ENCODE peak calls at places on chromosomes 13 and 19, in five cellular contexts. One of them, this sample, is unnamed.

GRCh38 chr19:47419037-47419783 is at the start of gene MEIS3:
- DNase-seq in SK-N-SH: peak; percentile 81
- DNase-seq in KBM-7: no peak
- DNase-seq in GM12865: no peak
- DNase-seq in hippocampal formation: no peak
- DNase-seq in this sample: no peak

GRCh38 chr19:42176649-42176989 is 40.9 kb downstream of the DEDD2 start:
- DNase-seq in SK-N-SH: peak; percentile 82
- DNase-seq in KBM-7: no peak
- DNase-seq in GM12865: no peak
- DNase-seq in hippocampal formation: no peak
- DNase-seq in this sample: no peak

GRCh38 chr13:50474094-50474654 is 369.3 kb downstream of the DLEU7 start:
- DNase-seq in SK-N-SH: no peak
- DNase-seq in KBM-7: no peak
- DNase-seq in GM12865: no peak
- DNase-seq in hippocampal formation: no peak
- DNase-seq in this sample: no peak

GRCh38 chr13:102643656-102644055 is 46.9 kb downstream of the TPP2 start:
- DNase-seq in SK-N-SH: no peak
- DNase-seq in KBM-7: no peak
- DNase-seq in GM12865: no peak
- DNase-seq in hippocampal formation: no peak
- DNase-seq in this sample: no peak

GRCh38 chr13:44575741-44576395 is at the start of gene TSC22D1:
- DNase-seq in SK-N-SH: peak; percentile 54
- DNase-seq in KBM-7: peak; percentile 60
- DNase-seq in GM12865: peak; percentile 73
- DNase-seq in hippocampal formation: peak; percentile 42
- DNase-seq in this sample: no peak

GRCh38 chr13:108850706-108851105 is 221.3 kb downstream of the MYO16 start:
- DNase-seq in SK-N-SH: no peak
- DNase-seq in KBM-7: no peak
- DNase-seq in GM12865: no peak
- DNase-seq in hippocampal formation: no peak
- DNase-seq in this sample: no peak

GRCh38 chr19:46373573-46374359 is 26.9 kb downstream of the PPP5C start:
- DNase-seq in SK-N-SH: peak; percentile 80
- DNase-seq in KBM-7: no peak
- DNase-seq in GM12865: no peak
- DNase-seq in hippocampal formation: no peak
- DNase-seq in this sample: no peak

GRCh38 chr19:45906221-45906620 is 3.8 kb upstream of the MYPOP start:
- DNase-seq in SK-N-SH: no peak
- DNase-seq in KBM-7: no peak
- DNase-seq in GM12865: no peak
- DNase-seq in hippocampal formation: no peak
- DNase-seq in this sample: no peak

GRCh38 chr13:28532226-28533048 is 37.5 kb upstream of the FLT1 start:
- DNase-seq in SK-N-SH: peak; percentile 44
- DNase-seq in KBM-7: no peak
- DNase-seq in GM12865: no peak
- DNase-seq in hippocampal formation: no peak
- DNase-seq in this sample: no peak

GRCh38 chr19:36837525-36837901 is 674 bp downstream of the ZNF790 start:
- DNase-seq in SK-N-SH: no peak
- DNase-seq in KBM-7: no peak
- DNase-seq in GM12865: no peak
- DNase-seq in hippocampal formation: no peak
- DNase-seq in this sample: no peak

GRCh38 chr13:84400711-84401110 is 518.4 kb upstream of the SLITRK1 start:
- DNase-seq in SK-N-SH: no peak
- DNase-seq in KBM-7: no peak
- DNase-seq in GM12865: no peak
- DNase-seq in hippocampal formation: no peak
- DNase-seq in this sample: no peak

GRCh38 chr19:16051254-16052025 is 24.9 kb upstream of the TPM4 start:
- DNase-seq in SK-N-SH: no peak
- DNase-seq in KBM-7: peak; percentile 42
- DNase-seq in GM12865: peak; percentile 60
- DNase-seq in hippocampal formation: no peak
- DNase-seq in this sample: no peak

GRCh38 chr19:13056052-13056660 is 46.5 kb downstream of the LYL1 start:
- DNase-seq in SK-N-SH: peak; percentile 85
- DNase-seq in KBM-7: no peak
- DNase-seq in GM12865: no peak
- DNase-seq in hippocampal formation: no peak
- DNase-seq in this sample: no peak